ENCODE peak calls at places on chromosomes 11 and 22, in nine cellular contexts. M is MM.1S, N is IMR-90, L is right lobe of liver, T is mesothelial cell of epicardium, C is lower lobe of right lung, K is spleen, X is ovary, J is GM23338. D is an unnamed sample.
A peak's percentile ranks its signal among the peaks of the same experiment; 100 is the strongest.

GRCh38 chr11:5808500-5809121 is at the start of gene OR52N2:
- DNase-seq in M (peak; percentile 75), N (peak; percentile 65), L (peak; percentile 58), T (peak; percentile 78), C (peak; percentile 59), K (peak; percentile 82), X (peak; percentile 70), J (peak; percentile 88), D (peak; percentile 16)

GRCh38 chr22:23190526-23190925 is 10.2 kb downstream of the BCR start:
- DNase-seq in M (no peak), N (no peak), L (no peak), T (no peak), C (no peak), K (no peak), X (no peak), J (no peak), D (no peak)

GRCh38 chr22:44097263-44098020 is 73.3 kb downstream of the PARVB start:
- DNase-seq in M (no peak), N (no peak), L (no peak), T (no peak), C (peak; percentile 26), K (peak; percentile 60), X (peak; percentile 35), J (no peak), D (no peak)

GRCh38 chr11:37496196-37496595 is 898.2 kb upstream of the RAG2 start:
- DNase-seq in M (no peak), N (peak; percentile 28), L (no peak), T (no peak), C (no peak), K (no peak), X (no peak), J (no peak), D (no peak)

GRCh38 chr22:22446527-22446926 is 62.0 kb downstream of the ZNF280B start:
- DNase-seq in M (no peak), N (no peak), L (no peak), T (no peak), C (no peak), K (no peak), X (no peak), J (no peak), D (no peak)

GRCh38 chr11:131723088-131723487 is 352.7 kb downstream of the NTM start:
- DNase-seq in M (no peak), N (no peak), L (no peak), T (no peak), C (no peak), K (no peak), X (no peak), J (no peak), D (no peak)

GRCh38 chr11:47225552-47226137 is 10.9 kb downstream of the DDB2 start:
- DNase-seq in M (peak; percentile 58), N (peak; percentile 64), L (no peak), T (no peak), C (no peak), K (no peak), X (no peak), J (no peak), D (no peak)

GRCh38 chr11:107799245-107799859 is 59.2 kb downstream of the SLC35F2 start:
- DNase-seq in M (peak; percentile 70), N (peak; percentile 57), L (peak; percentile 58), T (peak; percentile 69), C (peak; percentile 75), K (peak; percentile 78), X (peak; percentile 72), J (peak; percentile 84), D (no peak)

GRCh38 chr22:49473286-49473685 is 354.4 kb downstream of the BRD1 start:
- DNase-seq in M (no peak), N (no peak), L (no peak), T (no peak), C (no peak), K (no peak), X (no peak), J (no peak), D (no peak)

GRCh38 chr11:134170909-134171281 is 52.9 kb downstream of the NCAPD3 start:
- DNase-seq in M (no peak), N (peak; percentile 47), L (no peak), T (no peak), C (no peak), K (no peak), X (no peak), J (no peak), D (no peak)

DNA sequence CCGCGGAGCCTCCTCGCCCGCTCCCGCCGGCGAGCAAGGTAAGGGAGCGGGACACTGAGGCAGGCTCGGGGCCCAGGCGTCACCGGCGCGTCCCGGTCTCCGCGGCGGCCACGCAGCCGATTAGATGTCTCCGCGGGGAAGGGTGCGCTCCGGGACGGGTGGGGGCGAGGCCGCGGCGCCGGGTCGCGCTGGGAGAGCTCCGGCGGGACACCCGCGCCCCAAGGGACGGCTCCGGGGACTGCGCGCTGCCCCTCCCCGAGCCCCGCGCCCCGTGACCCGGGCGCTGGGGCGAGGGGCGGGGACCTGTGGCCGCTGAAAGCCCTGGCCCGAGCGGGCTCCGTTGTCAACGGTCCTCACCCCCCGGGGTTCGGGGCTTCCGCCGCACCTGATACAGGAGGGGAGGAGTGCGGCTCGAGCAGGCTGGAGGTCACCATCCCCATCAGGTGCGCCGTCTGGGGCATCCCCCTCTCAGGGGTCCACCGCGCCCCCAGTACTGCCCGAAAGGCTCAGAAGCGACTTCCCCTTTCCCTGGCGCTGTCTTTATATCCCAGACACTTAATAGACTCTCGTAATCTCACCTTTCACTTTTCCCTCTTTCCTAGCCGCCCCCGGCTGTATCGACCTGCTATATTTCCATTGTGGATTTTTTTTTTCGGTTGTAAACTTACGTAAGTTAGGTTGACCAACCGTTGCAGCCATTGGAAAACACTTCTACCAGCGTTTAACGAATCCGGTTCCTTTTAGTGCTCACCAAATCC is 566 bp downstream of the PPFIA1 start:
- DNase-seq in M (peak; percentile 45), N (peak; percentile 65), L (peak; percentile 51), T (peak; percentile 60), C (peak; percentile 73), K (peak; percentile 93), X (no peak), J (peak; percentile 84), D (peak; percentile 17)
- TF ChIP-seq CTCF in M (no peak), N (peak; percentile 23), L (peak; percentile 31), T (no peak), C (peak; percentile 12), K (no peak), X (peak; percentile 29), J (no peak), D (no peak)

DNA sequence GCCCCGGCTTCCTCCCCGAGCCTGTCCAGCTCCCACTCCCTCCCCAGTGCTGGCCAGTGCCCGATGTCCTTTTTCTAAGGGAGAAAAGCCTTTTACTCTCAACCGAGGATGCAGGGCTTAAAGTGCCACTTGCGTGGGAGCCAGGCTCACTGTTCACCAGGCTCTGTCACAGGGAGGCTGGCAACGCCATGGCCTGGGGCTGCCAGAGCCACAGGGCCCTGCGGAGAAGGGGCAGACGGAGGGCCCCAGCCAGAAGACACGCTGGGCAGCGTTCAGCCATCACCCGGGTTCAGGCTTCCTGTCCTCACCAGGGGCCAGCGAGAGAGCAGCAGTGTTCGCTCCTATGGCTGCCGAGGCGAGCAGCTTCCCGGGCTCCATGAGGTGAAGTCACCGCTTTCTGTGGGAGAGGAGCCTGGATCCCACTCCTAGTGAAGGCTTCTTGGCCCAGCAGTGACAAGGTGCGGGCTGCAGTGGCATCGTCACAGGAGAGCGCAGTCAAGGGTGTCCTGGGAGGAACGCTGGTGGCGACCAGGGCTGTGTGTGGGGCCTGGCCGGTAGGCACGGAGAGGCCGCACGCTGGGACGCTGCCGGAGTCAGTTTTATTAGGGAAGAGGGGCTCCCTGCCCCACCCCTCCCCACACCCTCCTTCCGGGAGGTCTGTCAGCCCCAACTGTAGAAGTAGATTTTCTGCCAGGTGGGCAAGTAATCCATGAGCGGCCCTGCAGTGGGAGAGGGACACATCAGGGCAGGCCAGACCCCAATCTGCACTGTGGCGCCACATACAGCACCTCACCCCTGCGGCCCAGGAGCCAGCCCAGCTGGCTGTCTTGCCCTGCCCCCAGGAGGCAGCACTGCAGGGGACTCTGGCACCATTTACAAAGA is 2.8 kb upstream of the FREY1 start:
- DNase-seq in M (no peak), N (no peak), L (no peak), T (no peak), C (no peak), K (no peak), X (no peak), J (no peak), D (no peak)
- TF ChIP-seq CTCF in M (no peak), N (no peak), L (no peak), T (no peak), C (no peak), K (no peak), X (no peak), J (peak; percentile 2), D (no peak)

DNA sequence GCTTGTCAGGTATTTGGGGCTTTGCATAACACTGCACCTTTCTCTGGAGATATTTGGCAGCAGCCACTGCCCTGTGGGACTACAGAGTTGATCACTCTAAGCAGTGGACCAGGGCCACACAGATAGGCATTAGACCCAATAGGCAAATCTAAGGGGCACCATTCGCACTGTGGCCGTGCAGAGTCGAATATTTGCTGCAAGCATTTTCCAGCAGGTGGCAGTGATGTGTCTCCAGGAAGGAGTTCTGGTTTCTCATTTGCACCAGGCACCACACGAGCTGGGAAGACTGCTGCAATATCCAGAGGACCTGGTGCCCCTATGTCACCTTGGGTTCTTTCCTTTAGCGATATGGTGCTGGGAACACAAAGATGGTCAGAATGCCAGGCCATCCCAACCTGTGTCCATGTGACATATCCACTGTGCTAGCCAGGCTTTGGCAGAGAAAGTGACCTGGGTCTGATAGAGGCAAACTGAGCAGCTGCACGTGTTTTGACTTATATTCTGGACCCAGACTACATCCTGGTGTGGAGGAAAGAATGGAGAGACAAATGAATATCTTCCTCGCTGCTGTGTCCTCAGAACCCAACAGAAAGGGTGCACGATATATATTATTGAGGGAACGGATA is 318.7 kb downstream of the BUD13 start:
- DNase-seq in M (peak; percentile 41), N (peak; percentile 27), L (peak; percentile 41), T (peak; percentile 49), C (no peak), K (no peak), X (peak; percentile 42), J (peak; percentile 80), D (no peak)
- TF ChIP-seq CTCF in M (peak; percentile 64), N (peak; percentile 50), L (peak; percentile 54), T (peak; percentile 42), C (peak; percentile 58), K (no peak), X (no peak), J (peak; percentile 86), D (peak; percentile 54)

GRCh38 chr11:60701509-60701818 is 2.1 kb downstream of the MS4A8 start:
- DNase-seq in M (no peak), N (no peak), L (no peak), T (no peak), C (no peak), K (no peak), X (no peak), J (no peak), D (no peak)

GRCh38 chr11:60705895-60706294 is 6.5 kb downstream of the MS4A8 start:
- DNase-seq in M (no peak), N (no peak), L (no peak), T (no peak), C (no peak), K (no peak), X (no peak), J (no peak), D (no peak)

GRCh38 chr11:60703374-60703773 is 4.0 kb downstream of the MS4A8 start:
- DNase-seq in M (no peak), N (no peak), L (no peak), T (no peak), C (no peak), K (no peak), X (no peak), J (no peak), D (no peak)

GRCh38 chr11:60699282-60699681 is at the start of gene MS4A8:
- DNase-seq in M (no peak), N (no peak), L (no peak), T (no peak), C (no peak), K (no peak), X (no peak), J (no peak), D (no peak)

GRCh38 chr11:60700689-60701508 is 1.5 kb downstream of the MS4A8 start:
- DNase-seq in M (peak; percentile 10), N (no peak), L (no peak), T (no peak), C (no peak), K (no peak), X (peak; percentile 49), J (peak; percentile 88), D (no peak)
- TF ChIP-seq CTCF in M (peak; percentile 36), N (no peak), L (peak; percentile 9), T (peak; percentile 59), C (peak; percentile 50), K (no peak), X (no peak), J (peak; percentile 69), D (no peak)